ENCODE peak calls at places on chromosomes 5 and 9, in five cellular contexts. I is IMR-90; K is stimulated activated effector memory CD8-positive, alpha-beta T cell treated with anti-CD3 and anti-CD28 coated beads, Interleukin-12 subunit alpha, Interleukin-12 subunit beta, amount 100 ng/mL, for 72 hours; V is activated T-cell treated with anti-CD3 and anti-CD28 coated beads, Interleukin-2, amount 50 U/mL, for 4 hours; B is mucosa of descending colon. T is an unnamed sample.

GRCh38 chr9:101353683-101354082 is 31.1 kb downstream of the BAAT start:
- ATAC-seq in I (no peak), K (no peak), V (no peak), B (no peak), T (no peak)

GRCh38 chr9:3528466-3528865 is 2.7 kb upstream of the RFX3 start:
- ATAC-seq in I (no peak), K (peak; percentile 45), V (peak; percentile 25), B (no peak), T (peak; percentile 8)

GRCh38 chr9:13728917-13729811 is 449.7 kb upstream of the MPDZ start:
- ATAC-seq in I (no peak), K (no peak), V (no peak), B (no peak), T (no peak)

GRCh38 chr9:123176949-123177348 is 91.4 kb downstream of the STRBP start:
- ATAC-seq in I (no peak), K (no peak), V (no peak), B (no peak), T (no peak)

GRCh38 chr5:8413975-8414374 is 545.0 kb downstream of the MTRR start:
- ATAC-seq in I (no peak), K (no peak), V (no peak), B (no peak), T (no peak)

GRCh38 chr9:37943329-37944265 is 39.7 kb upstream of the SLC25A51 start:
- ATAC-seq in I (peak; percentile 78), K (no peak), V (no peak), B (peak; percentile 6), T (no peak)

GRCh38 chr5:179338123-179338676 is 7.1 kb downstream of the ADAMTS2 start:
- ATAC-seq in I (no peak), K (no peak), V (no peak), B (no peak), T (no peak)

GRCh38 chr9:20314981-20315380 is 307.3 kb downstream of the MLLT3 start:
- ATAC-seq in I (no peak), K (peak; percentile 29), V (no peak), B (peak; percentile 61), T (peak; percentile 76)

GRCh38 chr9:71990466-71990865 is 69.9 kb downstream of the C9orf57 start:
- ATAC-seq in I (no peak), K (peak; percentile 80), V (no peak), B (no peak), T (peak; percentile 66)

GRCh38 chr5:154309805-154310204 is 119.3 kb downstream of the GALNT10 start:
- ATAC-seq in I (no peak), K (peak; percentile 60), V (no peak), B (no peak), T (peak; percentile 62)

GRCh38 chr5:133260715-133261114 is 208.9 kb downstream of the HSPA4 start:
- ATAC-seq in I (peak; percentile 24), K (no peak), V (no peak), B (no peak), T (no peak)

GRCh38 chr5:15008476-15008875 is 136.9 kb upstream of the ANKH start:
- ATAC-seq in I (peak; percentile 96), K (no peak), V (no peak), B (peak; percentile 94), T (no peak)

GRCh38 chr5:86797677-86798076 is 179.9 kb downstream of the COX7C start:
- ATAC-seq in I (no peak), K (no peak), V (no peak), B (no peak), T (no peak)

GRCh38 chr9:105173306-105173705 is 71.1 kb upstream of the SLC44A1 start:
- ATAC-seq in I (no peak), K (no peak), V (no peak), B (no peak), T (no peak)

GRCh38 chr9:16431666-16432065 is 438.8 kb downstream of the BNC2 start:
- ATAC-seq in I (no peak), K (no peak), V (no peak), B (no peak), T (no peak)

GRCh38 chr5:125478599-125478998 is 732.2 kb upstream of the ZNF608 start:
- ATAC-seq in I (no peak), K (no peak), V (no peak), B (peak; percentile 100), T (no peak)

GRCh38 chr9:128317629-128318028 is 4.6 kb downstream of the TRUB2 start:
- ATAC-seq in I (no peak), K (no peak), V (no peak), B (no peak), T (no peak)

GRCh38 chr5:171660438-171660837 is 125.2 kb upstream of the SMIM23 start:
- ATAC-seq in I (no peak), K (peak; percentile 78), V (no peak), B (no peak), T (no peak)

GRCh38 chr9:35277649-35278359 is 116.0 kb downstream of the UNC13B start:
- ATAC-seq in I (peak; percentile 72), K (peak; percentile 52), V (no peak), B (no peak), T (peak; percentile 52)

GRCh38 chr9:79687131-79687447 is 115.3 kb downstream of the TLE4 start:
- ATAC-seq in I (no peak), K (peak; percentile 100), V (no peak), B (peak; percentile 44), T (peak; percentile 87)

GRCh38 chr5:96973561-96974401 is 37.9 kb downstream of the LNPEP start:
- ATAC-seq in I (no peak), K (peak; percentile 87), V (peak; percentile 53), B (peak; percentile 47), T (peak; percentile 69)

GRCh38 chr5:6353602-6354001 is 24.7 kb downstream of the MED10 start:
- ATAC-seq in I (no peak), K (no peak), V (no peak), B (no peak), T (no peak)

GRCh38 chr5:62780888-62781287 is 202.3 kb downstream of the LRRC70 start:
- ATAC-seq in I (no peak), K (peak; percentile 28), V (no peak), B (no peak), T (no peak)

GRCh38 chr5:161399996-161400562 is 146.4 kb downstream of the GABRB2 start:
- ATAC-seq in I (no peak), K (no peak), V (no peak), B (no peak), T (no peak)

GRCh38 chr9:37954581-37954981 is 50.7 kb upstream of the SLC25A51 start:
- ATAC-seq in I (no peak), K (peak; percentile 61), V (peak; percentile 31), B (no peak), T (peak; percentile 63)

GRCh38 chr9:105405514-105406131 is 42.2 kb upstream of the FSD1L start:
- ATAC-seq in I (no peak), K (peak; percentile 98), V (peak; percentile 97), B (peak; percentile 56), T (peak; percentile 96)

GRCh38 chr9:116361558-116361957 is 208.0 kb downstream of the PAPPA start:
- ATAC-seq in I (no peak), K (no peak), V (no peak), B (no peak), T (no peak)

GRCh38 chr5:4868140-4868735 is 271.9 kb upstream of the ADAMTS16 start:
- ATAC-seq in I (no peak), K (no peak), V (no peak), B (peak; percentile 47), T (peak; percentile 29)